ENCODE peak calls at places on chromosomes 13 and 19, in eight cellular contexts. Z is tibial nerve, F is transverse colon, B is upper lobe of left lung, D is HepG2, R is suprapubic skin, E is stomach, T is ovary. L is an unnamed sample.

GRCh38 chr19:58581227-58582141 is 8.3 kb upstream of the MZF1 start:
- DNase-seq in Z (peak; percentile 89), F (peak; percentile 84), B (peak; percentile 92), D (peak; percentile 16), R (peak; percentile 90), E (peak; percentile 89), T (peak; percentile 86), L (peak; percentile 96)

GRCh38 chr13:101115762-101116161 is 300.5 kb downstream of the NALCN start:
- DNase-seq in Z (no peak), F (no peak), B (no peak), D (no peak), R (no peak), E (no peak), T (no peak), L (no peak)

GRCh38 chr19:3413796-3414327 is 47.5 kb downstream of the NFIC start:
- DNase-seq in Z (no peak), F (no peak), B (no peak), D (peak; percentile 98), R (no peak), E (no peak), T (no peak), L (no peak)

GRCh38 chr13:93080587-93080986 is 146.0 kb upstream of the GPC6 start:
- DNase-seq in Z (no peak), F (no peak), B (no peak), D (no peak), R (no peak), E (no peak), T (no peak), L (no peak)

GRCh38 chr13:48121733-48122132 is 26.8 kb upstream of the MED4 start:
- DNase-seq in Z (no peak), F (no peak), B (no peak), D (no peak), R (no peak), E (no peak), T (no peak), L (no peak)

GRCh38 chr13:44573071-44573470 is 3.1 kb downstream of the TSC22D1 start:
- DNase-seq in Z (no peak), F (no peak), B (no peak), D (no peak), R (no peak), E (no peak), T (no peak), L (no peak)

GRCh38 chr13:34340534-34340933 is 522.6 kb downstream of the RFC3 start:
- DNase-seq in Z (no peak), F (no peak), B (no peak), D (no peak), R (peak; percentile 78), E (peak; percentile 36), T (no peak), L (no peak)

GRCh38 chr13:20391597-20392452 is 133.8 kb downstream of the CRYL1 start:
- DNase-seq in Z (no peak), F (no peak), B (no peak), D (no peak), R (no peak), E (no peak), T (no peak), L (no peak)

GRCh38 chr19:44356383-44357111 is at the start of gene ZNF112:
- DNase-seq in Z (peak; percentile 82), F (peak; percentile 90), B (peak; percentile 94), D (peak; percentile 94), R (peak; percentile 88), E (peak; percentile 90), T (peak; percentile 84), L (peak; percentile 94)

GRCh38 chr19:13692096-13692495 is 72.2 kb upstream of the MRI1 start:
- DNase-seq in Z (no peak), F (no peak), B (no peak), D (no peak), R (no peak), E (no peak), T (no peak), L (no peak)

GRCh38 chr19:51448745-51449093 is 9.5 kb downstream of the SIGLEC8 start:
- DNase-seq in Z (no peak), F (no peak), B (no peak), D (no peak), R (no peak), E (no peak), T (no peak), L (no peak)

GRCh38 chr19:51450730-51451307 is 7.4 kb downstream of the SIGLEC8 start:
- DNase-seq in Z (no peak), F (no peak), B (no peak), D (no peak), R (no peak), E (peak; percentile 17), T (no peak), L (no peak)

DNA sequence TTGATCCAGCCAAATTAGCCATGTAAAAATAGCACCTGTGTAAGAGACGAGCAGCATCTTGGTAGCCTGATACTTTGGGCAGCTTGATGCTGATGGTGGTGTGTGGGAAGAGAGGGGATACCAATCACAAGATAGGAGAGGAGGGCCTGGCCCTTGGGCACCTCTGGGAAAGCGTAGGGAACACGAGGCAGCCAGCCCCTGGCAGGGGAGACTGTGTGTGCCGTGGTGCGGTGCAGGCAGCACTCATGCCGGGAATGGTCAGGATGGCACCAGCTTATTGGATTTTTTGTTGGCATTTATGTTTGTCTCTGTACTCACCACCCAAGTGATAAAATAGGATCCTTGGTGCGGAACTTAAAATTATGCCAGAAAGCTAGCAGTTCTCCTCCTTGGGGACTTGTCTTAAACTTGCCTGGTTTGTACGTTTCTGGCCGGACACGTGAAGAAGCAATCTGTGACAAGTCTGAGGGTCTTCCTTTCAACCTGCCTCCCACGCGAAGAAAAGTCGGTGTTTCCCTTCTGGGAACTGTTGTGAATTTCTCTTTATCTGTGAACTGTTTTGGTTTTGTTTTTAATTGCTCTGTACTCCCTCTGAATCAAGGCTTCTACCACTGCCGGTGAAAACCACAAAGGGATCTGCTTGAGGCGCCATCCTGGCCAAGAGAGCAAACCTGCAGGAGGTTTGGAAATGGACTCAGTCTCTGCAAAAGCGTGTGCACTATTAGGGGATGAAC is 10.1 kb downstream of the SIGLEC8 start:
- DNase-seq in Z (no peak), F (no peak), B (no peak), D (no peak), R (no peak), E (no peak), T (no peak), L (no peak)
- TF ChIP-seq EP300 in Z (no peak), F (no peak), B (no peak), D (no peak), R (no peak), E (no peak), T (no peak), L (no peak)

DNA sequence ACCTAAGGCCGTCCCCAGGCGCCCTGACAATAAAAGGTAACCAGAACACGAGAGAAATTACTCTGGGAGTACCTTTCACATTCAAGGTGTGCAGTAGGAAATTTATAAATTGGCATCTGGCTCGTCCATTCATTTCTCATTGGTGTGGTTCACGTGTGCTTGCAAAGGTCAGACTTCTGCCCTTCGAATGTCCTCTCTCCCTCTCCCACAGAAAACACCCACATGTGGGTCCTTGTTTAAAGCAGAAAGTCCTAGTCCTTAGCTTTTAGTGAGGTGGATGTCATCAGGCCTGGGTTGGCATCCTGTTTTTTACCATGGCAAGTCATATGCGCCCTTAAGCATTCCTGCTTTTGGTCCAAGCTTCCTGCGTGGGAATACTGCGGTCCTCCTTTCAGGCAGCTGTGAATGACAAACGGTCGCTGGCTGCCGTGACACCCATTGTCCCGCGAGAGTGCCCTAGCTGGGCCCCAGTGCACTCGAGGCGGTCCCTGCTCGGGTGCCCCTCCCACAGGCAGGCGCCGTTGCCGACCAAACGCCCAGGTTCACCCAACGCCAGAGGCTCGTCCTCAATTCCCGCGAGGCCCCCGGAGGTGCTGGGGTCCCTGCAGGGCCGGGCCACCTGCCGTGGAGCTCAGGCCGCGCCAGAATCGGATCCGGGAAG is at the start of gene NUDT19:
- DNase-seq in Z (peak; percentile 51), F (peak; percentile 90), B (peak; percentile 94), D (peak; percentile 78), R (peak; percentile 89), E (peak; percentile 89), T (peak; percentile 72), L (peak; percentile 93)
- TF ChIP-seq EP300 in Z (peak; percentile 62), F (no peak), B (no peak), D (no peak), R (no peak), E (no peak), T (no peak), L (no peak)

GRCh38 chr19:23071087-23071511 is 45.7 kb upstream of the ZNF730 start:
- DNase-seq in Z (no peak), F (no peak), B (peak; percentile 22), D (no peak), R (no peak), E (no peak), T (peak; percentile 39), L (no peak)
- TF ChIP-seq EP300 in Z (no peak), F (no peak), B (no peak), D (no peak), R (no peak), E (no peak), T (no peak), L (no peak)

GRCh38 chr13:106232680-106233079 is 302.8 kb downstream of the EFNB2 start:
- DNase-seq in Z (no peak), F (no peak), B (no peak), D (no peak), R (no peak), E (no peak), T (no peak), L (no peak)

GRCh38 chr13:106238690-106239089 is 296.8 kb downstream of the EFNB2 start:
- DNase-seq in Z (no peak), F (no peak), B (no peak), D (no peak), R (no peak), E (no peak), T (no peak), L (no peak)

GRCh38 chr13:106233336-106233735 is 302.1 kb downstream of the EFNB2 start:
- DNase-seq in Z (no peak), F (no peak), B (no peak), D (no peak), R (no peak), E (no peak), T (no peak), L (no peak)

GRCh38 chr13:106230450-106230849 is 305.0 kb downstream of the EFNB2 start:
- DNase-seq in Z (no peak), F (no peak), B (no peak), D (no peak), R (no peak), E (no peak), T (no peak), L (no peak)

DNA sequence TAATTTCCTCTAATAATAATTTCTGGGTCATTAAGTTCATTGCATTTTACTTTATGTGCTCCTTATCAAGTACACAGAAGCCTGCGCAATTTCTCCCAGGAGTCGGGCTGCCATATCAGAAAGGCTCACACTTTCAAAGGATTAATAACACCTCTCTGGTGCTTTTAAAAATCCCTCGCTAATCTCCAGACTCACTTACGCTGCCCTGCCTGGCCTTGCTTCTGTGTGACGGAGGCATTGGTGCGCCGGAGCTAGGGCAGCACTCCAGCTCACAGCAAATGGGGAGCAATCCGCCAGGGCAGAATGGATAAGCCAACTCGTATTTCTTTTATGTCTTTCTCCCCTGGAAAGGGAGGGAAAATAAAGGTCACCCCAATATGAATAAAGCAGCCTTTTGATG is 300.8 kb downstream of the EFNB2 start:
- DNase-seq in Z (no peak), F (no peak), B (no peak), D (no peak), R (no peak), E (peak; percentile 49), T (no peak), L (no peak)
- TF ChIP-seq EP300 in Z (no peak), F (no peak), B (no peak), D (no peak), R (no peak), E (no peak), T (no peak), L (no peak)

GRCh38 chr19:5054551-5055456 is 85.9 kb downstream of the KDM4B start:
- DNase-seq in Z (no peak), F (no peak), B (no peak), D (no peak), R (no peak), E (no peak), T (no peak), L (no peak)
- TF ChIP-seq EP300 in Z (no peak), F (no peak), B (no peak), D (no peak), R (no peak), E (no peak), T (no peak), L (no peak)